ENCODE peak calls at places on chromosomes 16 and 17, in seven cellular contexts. F, I, X, L, V, O and P are unnamed samples.

GRCh38 chr17:4170639-4171280 is 27.8 kb downstream of the CYB5D2 start:
- DNase-seq in X (peak; percentile 50), F (no peak), V (no peak), O (no peak), I (no peak), L (peak; percentile 51), P (no peak)

GRCh38 chr17:2055494-2056220 is 754 bp downstream of the HIC1 start:
- DNase-seq in X (peak; percentile 67), I (no peak), V (no peak), L (no peak), F (no peak), O (no peak), P (no peak)

GRCh38 chr17:1592751-1593629 is 30.4 kb upstream of the PITPNA start:
- DNase-seq in O (no peak), V (no peak), F (no peak), I (no peak), X (no peak), L (no peak), P (no peak)

GRCh38 chr17:35373532-35373983 is at the start of gene SLFN11:
- DNase-seq in V (peak; percentile 50), F (peak; percentile 47), I (peak; percentile 88), X (peak; percentile 90), L (peak; percentile 76), O (peak; percentile 82), P (peak; percentile 98)

GRCh38 chr17:76586741-76587487 is 1.3 kb upstream of the ST6GALNAC2 start:
- DNase-seq in X (no peak), F (no peak), I (no peak), L (peak; percentile 66), V (no peak), O (no peak), P (no peak)

GRCh38 chr16:14286381-14287230 is 215.5 kb downstream of the MRTFB start:
- DNase-seq in I (no peak), X (peak; percentile 58), L (no peak), O (no peak), V (no peak), F (no peak), P (no peak)

GRCh38 chr17:65453204-65453931 is 108.1 kb downstream of the AXIN2 start:
- DNase-seq in V (no peak), O (no peak), F (no peak), X (no peak), L (no peak), I (no peak), P (no peak)

GRCh38 chr17:79504181-79504605 is 106.7 kb downstream of the RBFOX3 start:
- DNase-seq in I (no peak), O (no peak), V (no peak), X (no peak), F (no peak), L (no peak), P (no peak)

GRCh38 chr17:78597923-78598545 is 20.8 kb upstream of the DNAH17 start:
- DNase-seq in X (no peak), L (no peak), O (no peak), F (no peak), I (peak; percentile 14), V (no peak), P (no peak)

GRCh38 chr17:19019041-19019941 is 14.7 kb upstream of the FAM83G start:
- DNase-seq in O (no peak), V (no peak), L (peak; percentile 88), F (no peak), I (no peak), X (peak; percentile 35), P (no peak)

GRCh38 chr17:62826956-62827355 is 18.8 kb upstream of the MARCHF10 start:
- DNase-seq in F (no peak), L (no peak), O (no peak), X (no peak), I (no peak), V (no peak), P (no peak)

GRCh38 chr17:13398091-13398490 is 203.6 kb downstream of the HS3ST3A1 start:
- DNase-seq in F (no peak), I (no peak), X (no peak), L (no peak), O (no peak), V (no peak), P (no peak)

GRCh38 chr17:79837888-79838540 is 1.2 kb downstream of the CBX4 start:
- DNase-seq in V (no peak), I (no peak), X (no peak), L (no peak), O (no peak), F (no peak), P (no peak)

GRCh38 chr16:8581923-8582580 is 8.3 kb downstream of the TMEM114 start:
- DNase-seq in I (peak; percentile 82), F (no peak), L (peak; percentile 71), V (no peak), O (no peak), X (no peak), P (no peak)

GRCh38 chr16:75012380-75013081 is 13.7 kb downstream of the ZNRF1 start:
- DNase-seq in F (no peak), O (no peak), I (peak; percentile 43), L (no peak), X (no peak), V (no peak), P (no peak)

GRCh38 chr17:3448059-3448630 is 14.5 kb upstream of the OR1E2 start:
- DNase-seq in F (no peak), V (no peak), I (no peak), L (no peak), X (no peak), O (no peak), P (no peak)

GRCh38 chr17:17398188-17398927 is 78.4 kb upstream of the MED9 start:
- DNase-seq in O (no peak), L (no peak), F (no peak), I (no peak), X (peak; percentile 87), V (no peak), P (peak; percentile 80)

GRCh38 chr17:68686108-68686988 is 85.2 kb upstream of the FAM20A start:
- DNase-seq in X (no peak), V (no peak), L (no peak), O (no peak), I (no peak), F (no peak), P (no peak)

GRCh38 chr16:23678430-23679273 is at the start of gene PLK1:
- DNase-seq in F (peak; percentile 17), V (peak; percentile 59), L (peak; percentile 85), O (peak; percentile 68), I (peak; percentile 93), X (peak; percentile 83), P (peak; percentile 69)

GRCh38 chr16:68376590-68376989 is 65.8 kb downstream of the PRMT7 start:
- DNase-seq in V (no peak), O (no peak), L (no peak), I (no peak), F (no peak), X (peak; percentile 26), P (no peak)

GRCh38 chr17:42680331-42680808 is 1.3 kb downstream of the CCR10 start:
- DNase-seq in O (no peak), X (peak; percentile 69), F (no peak), V (no peak), L (peak; percentile 53), I (peak; percentile 13), P (no peak)

GRCh38 chr16:89562027-89562599 is 1.6 kb downstream of the RPL13 start:
- DNase-seq in F (no peak), O (no peak), L (no peak), V (no peak), X (no peak), I (no peak), P (no peak)

GRCh38 chr16:87541004-87541881 is 48.4 kb upstream of the ZCCHC14 start:
- DNase-seq in L (peak; percentile 85), I (no peak), F (no peak), O (no peak), X (no peak), V (peak; percentile 22), P (peak; percentile 86)

GRCh38 chr16:87235810-87236515 is 81.2 kb downstream of the C16orf95 start:
- DNase-seq in L (no peak), X (no peak), O (no peak), F (no peak), I (peak; percentile 78), V (no peak), P (no peak)

GRCh38 chr17:37527249-37527851 is 37.7 kb downstream of the DUSP14 start:
- DNase-seq in I (peak; percentile 56), L (peak; percentile 64), V (no peak), F (no peak), X (no peak), O (no peak), P (no peak)